ENCODE peak calls at places on chromosomes 11 and 22, in ten cellular contexts. F is HAP-1; E is fibroblast of pulmonary artery; K is pancreas; O is stimulated activated CD8-positive, alpha-beta memory T cell treated with anti-CD3 and anti-CD28 coated beads, Interleukin-15, amount 100 ng/mL, for 48 hours; I is neural progenitor cell; C is activated CD4-positive, alpha-beta T cell treated with anti-CD3 and anti-CD28 coated beads for 36 hours; R is SK-N-DZ; V is Peyer's patch; S is T1000. Q is an unnamed sample.

GRCh38 chr11:1832181-1832988 is 2.4 kb upstream of the SYT8 start:
- DNase-seq in S (no peak), C (peak; percentile 81), V (peak; percentile 85), R (peak; percentile 32), I (peak; percentile 80), F (peak; percentile 81), O (no peak), K (peak; percentile 78), E (peak; percentile 14), Q (no peak)

GRCh38 chr11:100562102-100562501 is 125.0 kb upstream of the ARHGAP42 start:
- DNase-seq in E (peak; percentile 80), F (peak; percentile 17), C (no peak), K (no peak), S (peak; percentile 14), R (no peak), O (no peak), V (no peak), I (no peak), Q (no peak)

GRCh38 chr11:123188508-123189165 is 6.4 kb downstream of the CLMP start:
- DNase-seq in E (peak; percentile 85), C (no peak), O (no peak), R (no peak), F (no peak), S (no peak), K (no peak), I (peak; percentile 64), V (no peak), Q (no peak)

GRCh38 chr22:36770116-36770945 is 5.6 kb downstream of the IFT27 start:
- DNase-seq in O (no peak), C (no peak), V (no peak), I (peak; percentile 54), F (no peak), S (no peak), K (no peak), R (no peak), E (peak; percentile 13), Q (no peak)

GRCh38 chr11:69948256-69949141 is 129.3 kb upstream of the FGF3 start:
- DNase-seq in S (no peak), E (no peak), C (no peak), F (no peak), K (no peak), I (peak; percentile 42), V (peak; percentile 86), R (no peak), O (no peak), Q (no peak)

GRCh38 chr22:21942407-21942895 is 10.2 kb downstream of the PPM1F start:
- DNase-seq in F (no peak), K (no peak), O (peak; percentile 7), E (peak; percentile 89), R (no peak), V (peak; percentile 60), I (no peak), C (peak; percentile 54), S (peak; percentile 71), Q (no peak)

GRCh38 chr11:35681181-35681767 is 18.7 kb downstream of the TRIM44 start:
- DNase-seq in F (no peak), C (no peak), R (no peak), O (no peak), I (no peak), E (no peak), V (no peak), K (no peak), S (no peak), Q (no peak)

GRCh38 chr11:12192796-12193514 is 82.6 kb downstream of the MICAL2 start:
- DNase-seq in C (no peak), O (no peak), F (no peak), V (no peak), E (no peak), R (no peak), I (no peak), K (no peak), S (no peak), Q (no peak)

GRCh38 chr11:117913736-117914397 is 15.3 kb downstream of the TMPRSS13 start:
- DNase-seq in I (no peak), R (no peak), S (no peak), E (no peak), V (no peak), C (no peak), O (no peak), K (no peak), F (peak; percentile 3), Q (no peak)

Q was measured in prostate gland.